ENCODE peak calls at places on chromosome 6, in five cellular contexts. I is testis, Y is lower leg skin, H is right lobe of liver, E is spleen. S is an unnamed sample.

GRCh38 chr6:46815130-46815529 is 21.9 kb downstream of the MEP1A start:
- DNase-seq in I (no peak), H (no peak), Y (peak; percentile 22), E (no peak), S (no peak)

GRCh38 chr6:93165850-93166249 is 253.5 kb downstream of the EPHA7 start:
- DNase-seq in E (no peak), H (no peak), I (no peak), Y (no peak), S (no peak)

GRCh38 chr6:135990855-135991464 is 139.5 kb downstream of the PDE7B start:
- DNase-seq in H (no peak), I (no peak), Y (no peak), E (no peak), S (no peak)

GRCh38 chr6:167577891-167578361 is 248.8 kb upstream of the AFDN start:
- DNase-seq in H (no peak), E (no peak), I (peak; percentile 10), Y (no peak), S (no peak)

GRCh38 chr6:110900028-110900598 is 25.5 kb downstream of the AMD1 start:
- DNase-seq in H (no peak), E (no peak), I (no peak), Y (no peak), S (no peak)

GRCh38 chr6:162626869-162627268 is 100.7 kb downstream of the PRKN start:
- DNase-seq in Y (no peak), I (no peak), H (no peak), E (no peak), S (no peak)

GRCh38 chr6:52109073-52109635 is 21.7 kb upstream of the PKHD1 start:
- DNase-seq in Y (no peak), I (no peak), H (no peak), E (no peak), S (no peak)

GRCh38 chr6:53811082-53811481 is 16.3 kb downstream of the LRRC1 start:
- DNase-seq in Y (peak; percentile 59), E (no peak), I (no peak), H (no peak), S (peak; percentile 60)

GRCh38 chr6:26284537-26285142 is 80.4 kb upstream of the BTN3A2 start:
- DNase-seq in H (no peak), Y (no peak), I (peak; percentile 75), E (peak; percentile 92), S (peak; percentile 67)

GRCh38 chr6:170497845-170498281 is 55.2 kb downstream of the PSMB1 start:
- DNase-seq in Y (no peak), E (no peak), H (no peak), I (no peak), S (no peak)

GRCh38 chr6:112153926-112154621 is 66.7 kb downstream of the FAM229B start:
- DNase-seq in I (no peak), Y (no peak), H (no peak), E (no peak), S (no peak)

GRCh38 chr6:4727671-4728435 is 48.4 kb upstream of the CDYL start:
- DNase-seq in I (peak; percentile 45), Y (no peak), H (no peak), E (no peak), S (no peak)

GRCh38 chr6:100440935-100441334 is 23.8 kb downstream of the SIM1 start:
- DNase-seq in Y (no peak), I (no peak), E (no peak), H (no peak), S (no peak)

GRCh38 chr6:26016326-26017275 is 54.0 kb downstream of the TRIM38 start:
- DNase-seq in Y (no peak), I (peak; percentile 80), E (no peak), H (peak; percentile 85), S (no peak)

GRCh38 chr6:16712250-16712930 is 48.9 kb downstream of the ATXN1 start:
- DNase-seq in E (no peak), I (no peak), Y (no peak), H (no peak), S (peak; percentile 9)

GRCh38 chr6:93393554-93394074 is 25.7 kb downstream of the EPHA7 start:
- DNase-seq in E (no peak), I (no peak), Y (no peak), H (no peak), S (no peak)

GRCh38 chr6:139742671-139743070 is 368.2 kb upstream of the CITED2 start:
- DNase-seq in Y (no peak), E (no peak), H (no peak), I (no peak), S (no peak)

GRCh38 chr6:155152211-155153076 is 111.4 kb upstream of the CLDN20 start:
- DNase-seq in E (no peak), H (no peak), I (no peak), Y (no peak), S (no peak)

GRCh38 chr6:95496769-95497426 is 80.4 kb upstream of the MANEA start:
- DNase-seq in H (no peak), E (no peak), Y (no peak), I (no peak), S (no peak)

GRCh38 chr6:7451321-7451720 is 61.7 kb downstream of the RIOK1 start:
- DNase-seq in Y (no peak), E (no peak), I (no peak), H (no peak), S (no peak)

GRCh38 chr6:34154668-34155447 is 9.0 kb upstream of the GRM4 start:
- DNase-seq in I (peak; percentile 70), E (peak; percentile 85), H (no peak), Y (no peak), S (peak; percentile 58)

GRCh38 chr6:118905851-118906250 is 11.9 kb downstream of the ASF1A start:
- DNase-seq in H (no peak), Y (no peak), E (no peak), I (no peak), S (no peak)

GRCh38 chr6:139605350-139605749 is 230.9 kb upstream of the CITED2 start:
- DNase-seq in E (no peak), H (no peak), I (no peak), Y (no peak), S (peak; percentile 35)

GRCh38 chr6:118509009-118509617 is 39.0 kb upstream of the PLN start:
- DNase-seq in E (no peak), Y (no peak), I (peak; percentile 32), H (no peak), S (no peak)

GRCh38 chr6:47934023-47934422 is 152.2 kb downstream of the OPN5 start:
- DNase-seq in E (no peak), I (no peak), H (no peak), Y (no peak), S (no peak)

GRCh38 chr6:28543671-28544131 is 18.0 kb downstream of the GPX5 start:
- DNase-seq in E (no peak), H (no peak), I (peak; percentile 63), Y (no peak), S (no peak)

GRCh38 chr6:139708342-139709199 is 334.1 kb upstream of the CITED2 start:
- DNase-seq in E (no peak), Y (no peak), H (no peak), I (no peak), S (peak; percentile 70)

GRCh38 chr6:815348-815738 is 122.4 kb upstream of the EXOC2 start:
- DNase-seq in Y (no peak), I (no peak), H (no peak), E (no peak), S (no peak)

GRCh38 chr6:82408952-82409421 is 45.4 kb downstream of the TPBG start:
- DNase-seq in I (no peak), E (no peak), H (no peak), Y (no peak), S (no peak)

GRCh38 chr6:137791281-137792159 is 75.5 kb upstream of the TNFAIP3 start:
- DNase-seq in Y (no peak), I (no peak), E (no peak), H (no peak), S (no peak)

GRCh38 chr6:138485005-138485545 is 14.2 kb downstream of the NHSL1 start:
- DNase-seq in Y (no peak), I (peak; percentile 20), H (no peak), E (no peak), S (no peak)

GRCh38 chr6:169851641-169852503 is 100.5 kb downstream of the ERMARD start:
- DNase-seq in I (peak; percentile 9), Y (peak; percentile 11), H (peak; percentile 44), E (peak; percentile 71), S (no peak)

GRCh38 chr6:83430606-83431544 is at the start of gene ME1:
- DNase-seq in I (peak; percentile 90), H (peak; percentile 84), Y (peak; percentile 64), E (peak; percentile 89), S (peak; percentile 92)

GRCh38 chr6:109475625-109476024 is 7.4 kb downstream of the ZBTB24 start:
- DNase-seq in I (no peak), E (no peak), H (peak; percentile 72), Y (no peak), S (no peak)

GRCh38 chr6:109477725-109478124 is 5.3 kb downstream of the ZBTB24 start:
- DNase-seq in E (no peak), H (no peak), Y (no peak), I (no peak), S (no peak)

GRCh38 chr6:109478848-109479624 is 4.0 kb downstream of the ZBTB24 start:
- DNase-seq in I (no peak), Y (no peak), H (no peak), E (no peak), S (no peak)

GRCh38 chr6:109478222-109478805 is 4.7 kb downstream of the ZBTB24 start:
- DNase-seq in E (no peak), I (no peak), H (no peak), Y (no peak), S (no peak)

GRCh38 chr6:109477184-109477583 is 5.8 kb downstream of the ZBTB24 start:
- DNase-seq in E (no peak), H (no peak), Y (no peak), I (no peak), S (no peak)
- H3K4me3 ChIP-seq in E (no peak overlapping the region), H (no peak overlapping the region), Y (no peak overlapping the region), I (no peak overlapping the region), S (no peak overlapping the region)

GRCh38 chr6:161107779-161108380 is 116.3 kb downstream of the MAP3K4 start:
- DNase-seq in I (no peak), E (no peak), H (no peak), Y (no peak), S (no peak)
- TF ChIP-seq POLR2A in I (no peak), E (no peak), H (no peak), Y (no peak), S (no peak)

GRCh38 chr6:12485226-12485764 is 195.1 kb downstream of the EDN1 start:
- DNase-seq in Y (no peak), E (no peak), I (no peak), H (no peak), S (no peak)
- TF ChIP-seq CTCF in Y (no peak), E (no peak), I (no peak), H (no peak), S (no peak)

GRCh38 chr6:87658516-87658915 is 43.5 kb downstream of the AKIRIN2 start:
- DNase-seq in E (no peak), H (no peak), Y (no peak), I (peak; percentile 80), S (no peak)

GRCh38 chr6:87656857-87657256 is 45.2 kb downstream of the AKIRIN2 start:
- DNase-seq in Y (no peak), H (no peak), E (no peak), I (no peak), S (no peak)

GRCh38 chr6:87654117-87654516 is 47.9 kb downstream of the AKIRIN2 start:
- DNase-seq in H (no peak), Y (no peak), I (no peak), E (no peak), S (no peak)

GRCh38 chr6:87653074-87653962 is 48.7 kb downstream of the AKIRIN2 start:
- DNase-seq in E (no peak), Y (no peak), H (no peak), I (no peak), S (peak; percentile 58)

GRCh38 chr6:87654880-87655454 is 47.1 kb downstream of the AKIRIN2 start:
- DNase-seq in Y (no peak), E (no peak), I (no peak), H (no peak), S (no peak)
- H3K4me3 ChIP-seq in Y (no peak overlapping the region), E (no peak overlapping the region), I (no peak overlapping the region), H (no peak overlapping the region), S (no peak overlapping the region)

S was measured in adrenal gland.